ENCODE peak calls at places on chromosome X, in seven cellular contexts. E is K562, H is tibial nerve, O is H1, X is spleen, V is IMR-90, A is ovary. J is an unnamed sample.

GRCh38 chrX:76850851-76851250 is 423.3 kb downstream of the MAGEE1 start:
- DNase-seq in X (no peak), H (no peak), E (no peak), A (no peak), V (no peak), O (no peak), J (no peak)

GRCh38 chrX:40504801-40505605 is 75.8 kb upstream of the ATP6AP2 start:
- DNase-seq in V (peak; percentile 86), X (no peak), H (no peak), O (no peak), E (no peak), A (no peak), J (peak; percentile 25)

GRCh38 chrX:8864151-8864550 is 63.0 kb upstream of the FAM9A start:
- DNase-seq in H (no peak), X (no peak), V (no peak), O (no peak), A (no peak), E (no peak), J (no peak)

GRCh38 chrX:17425151-17425550 is 50.2 kb downstream of the NHS start:
- DNase-seq in X (no peak), E (no peak), A (no peak), V (peak; percentile 31), O (no peak), H (no peak), J (no peak)

GRCh38 chrX:87727615-87728014 is 210.0 kb downstream of the KLHL4 start:
- DNase-seq in X (no peak), H (no peak), E (no peak), A (no peak), V (no peak), O (no peak), J (no peak)

GRCh38 chrX:121356139-121356849 is 308.9 kb downstream of the GLUD2 start:
- DNase-seq in A (no peak), X (no peak), V (no peak), O (no peak), H (no peak), E (no peak), J (no peak)

GRCh38 chrX:46456125-46456922 is 88.9 kb downstream of the ZNF674 start:
- DNase-seq in X (no peak), O (no peak), H (no peak), E (no peak), V (no peak), A (no peak), J (no peak)

GRCh38 chrX:11530621-11531020 is 135.1 kb downstream of the ARHGAP6 start:
- DNase-seq in H (no peak), O (no peak), E (no peak), A (no peak), V (peak; percentile 23), X (no peak), J (no peak)

GRCh38 chrX:1281511-1281910 is 12.9 kb downstream of the CSF2RA start:
- DNase-seq in H (no peak), E (no peak), O (no peak), X (no peak), V (peak; percentile 14), A (no peak), J (peak; percentile 18)

GRCh38 chrX:18895157-18895952 is 88.6 kb downstream of the PHKA2 start:
- DNase-seq in E (no peak), O (no peak), A (peak; percentile 61), V (peak; percentile 37), X (peak; percentile 62), H (peak; percentile 5), J (no peak)

GRCh38 chrX:38175140-38175539 is 45.5 kb downstream of the SRPX start:
- DNase-seq in A (peak; percentile 42), E (peak; percentile 28), H (no peak), V (peak; percentile 28), O (peak; percentile 7), X (no peak), J (no peak)

GRCh38 chrX:75746891-75747639 is 38.0 kb downstream of the MAGEE2 start:
- DNase-seq in X (peak; percentile 85), V (no peak), A (peak; percentile 57), E (no peak), O (no peak), H (peak; percentile 7), J (peak; percentile 13)

GRCh38 chrX:40074080-40074958 is 23.4 kb downstream of the BCOR start:
- DNase-seq in O (no peak), H (no peak), E (no peak), V (no peak), X (peak; percentile 55), A (no peak), J (no peak)

GRCh38 chrX:149037301-149037700 is 467.8 kb downstream of the IDS start:
- DNase-seq in E (no peak), O (no peak), H (no peak), X (no peak), V (no peak), A (no peak), J (no peak)

GRCh38 chrX:10103023-10103422 is 53.8 kb upstream of the CLCN4 start:
- DNase-seq in X (peak; percentile 37), A (no peak), V (peak; percentile 24), E (no peak), H (no peak), O (no peak), J (no peak)

GRCh38 chrX:36867143-36867542 is 141.0 kb upstream of the FAM47C start:
- DNase-seq in V (peak; percentile 9), H (peak; percentile 16), X (no peak), O (no peak), E (peak; percentile 10), A (no peak), J (no peak)

GRCh38 chrX:80929251-80929650 is 119.6 kb upstream of the BRWD3 start:
- DNase-seq in E (no peak), O (no peak), X (no peak), V (no peak), H (no peak), A (no peak), J (no peak)

GRCh38 chrX:82218361-82218760 is 1016.5 kb downstream of the SH3BGRL start:
- DNase-seq in E (peak; percentile 7), A (no peak), V (peak; percentile 0), H (no peak), O (no peak), X (no peak), J (no peak)

GRCh38 chrX:17595456-17596035 is 141.7 kb upstream of the SCML1 start:
- DNase-seq in H (no peak), O (no peak), X (no peak), V (peak; percentile 62), E (no peak), A (no peak), J (no peak)

GRCh38 chrX:69079278-69079677 is 86.0 kb downstream of the PJA1 start:
- DNase-seq in E (no peak), H (no peak), O (no peak), A (no peak), X (no peak), V (peak; percentile 36), J (no peak)

GRCh38 chrX:65903750-65904149 is 136.1 kb downstream of the VSIG4 start:
- DNase-seq in E (no peak), H (no peak), A (no peak), O (no peak), V (no peak), X (no peak), J (no peak)
- TF ChIP-seq POLR2A in E (no peak), H (no peak), A (no peak), O (no peak), V (no peak), X (no peak), J (no peak)

GRCh38 chrX:77893713-77894112 is 1.5 kb downstream of the MAGT1 start:
- DNase-seq in O (no peak), E (no peak), H (no peak), V (no peak), A (no peak), X (no peak), J (no peak)

GRCh38 chrX:77892887-77893286 is 2.3 kb downstream of the MAGT1 start:
- DNase-seq in V (no peak), A (no peak), O (no peak), X (no peak), E (no peak), H (no peak), J (no peak)

GRCh38 chrX:77899081-77899828 is at the start of gene COX7B:
- DNase-seq in V (peak; percentile 96), X (no peak), E (peak; percentile 52), H (peak; percentile 77), O (peak; percentile 43), A (peak; percentile 42), J (peak; percentile 28)

GRCh38 chrX:77900688-77901087 is 1.4 kb downstream of the COX7B start:
- DNase-seq in O (no peak), X (no peak), E (no peak), V (no peak), H (no peak), A (no peak), J (no peak)

DNA sequence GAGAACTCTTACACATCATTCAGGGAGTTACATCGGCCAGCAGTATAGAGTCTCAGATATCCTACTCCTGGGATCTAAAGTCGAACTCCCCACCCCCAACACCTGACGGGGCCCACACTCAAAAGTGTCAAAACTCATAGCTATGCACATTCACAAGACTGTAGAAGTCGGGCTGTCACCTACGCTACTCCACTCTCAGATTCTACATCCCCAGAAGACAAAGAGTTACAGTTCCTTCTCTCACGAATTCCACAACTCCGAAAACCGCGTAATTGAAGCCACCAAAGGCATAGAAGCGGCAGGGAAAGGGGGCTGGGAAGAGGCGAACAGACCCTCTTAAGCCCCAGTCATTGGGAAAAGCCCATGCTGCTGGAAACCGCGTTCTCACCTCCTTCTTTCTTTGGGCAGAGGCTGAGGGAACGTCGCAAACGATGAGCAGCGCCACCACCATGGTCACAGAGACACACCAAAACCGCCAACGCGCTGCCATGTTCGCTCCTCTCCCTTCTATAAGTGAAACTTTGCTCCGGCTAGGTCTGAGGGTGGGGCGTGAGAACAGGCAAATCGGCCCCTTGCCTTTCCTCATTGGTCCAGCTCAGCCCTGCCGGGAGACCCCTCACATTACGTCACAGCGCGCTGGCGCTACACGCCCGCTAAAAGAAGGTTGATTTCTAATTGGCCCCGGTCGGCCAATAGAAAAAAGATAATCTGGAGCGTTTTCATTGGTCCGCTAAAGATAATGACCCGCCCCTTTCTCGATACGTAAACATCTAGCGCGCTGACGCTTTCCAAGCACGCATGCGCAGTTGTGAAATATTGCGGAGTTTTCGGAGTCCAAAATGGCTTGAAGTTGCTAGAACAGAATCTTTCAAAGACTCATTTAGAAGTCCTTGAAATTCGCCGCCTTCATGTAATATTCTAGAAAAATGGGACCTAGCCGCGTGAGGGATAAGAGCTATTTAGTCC is at the start of gene MAGT1:
- DNase-seq in O (peak; percentile 82), X (peak; percentile 94), H (peak; percentile 81), A (peak; percentile 91), E (peak; percentile 81), V (peak; percentile 96), J (peak; percentile 57)
- TF ChIP-seq POLR2A in O (peak; percentile 92), X (peak; percentile 84), H (peak; percentile 67), A (peak; percentile 80), E (peak; percentile 83), V (peak; percentile 94), J (peak; percentile 83)

GRCh38 chrX:43166874-43167273 is 388.9 kb upstream of the PPP1R2C start:
- DNase-seq in H (no peak), X (no peak), E (no peak), A (no peak), V (no peak), O (no peak), J (no peak)
- TF ChIP-seq POLR2A in H (no peak), X (no peak), E (no peak), A (no peak), V (no peak), O (no peak), J (no peak)

DNA sequence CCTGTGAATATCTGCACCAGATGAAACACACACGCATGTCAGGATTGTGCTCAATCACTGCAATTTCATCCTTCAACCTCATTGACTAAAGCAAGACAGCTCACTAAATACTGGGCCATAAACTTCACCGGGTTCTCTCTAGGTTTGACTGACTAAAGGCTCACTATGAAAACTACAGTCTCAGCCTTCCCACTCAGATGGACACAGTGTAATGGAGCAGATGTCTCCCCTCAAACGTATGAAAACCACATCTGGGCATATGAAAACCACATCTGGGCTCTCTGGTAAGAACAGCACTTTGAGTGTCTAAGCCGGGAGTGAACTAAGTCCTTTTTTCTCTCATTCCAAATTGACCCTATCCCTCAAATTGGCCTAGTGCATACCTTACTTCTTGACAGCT is 15.2 kb downstream of the GEMIN8 start:
- DNase-seq in V (no peak), X (no peak), A (no peak), E (no peak), H (no peak), O (no peak), J (no peak)
- TF ChIP-seq POLR2A in V (no peak), X (no peak), A (no peak), E (no peak), H (no peak), O (no peak), J (no peak)